ENCODE peak calls at places on chromosomes 13 and 19, in six cellular contexts. A, T, E, M, S and F are unnamed samples.

GRCh38 chr19:50365434-50366306 is at the start of gene NAPSA:
- ATAC-seq in A (no peak), T (no peak), E (no peak), M (peak; percentile 24), S (no peak), F (no peak)

GRCh38 chr19:48487544-48487943 is 18.4 kb downstream of the CYTH2 start:
- ATAC-seq in A (no peak), T (no peak), E (no peak), M (no peak), S (no peak), F (no peak)

GRCh38 chr13:112229992-112230872 is 145.9 kb upstream of the SPACA7 start:
- ATAC-seq in A (no peak), T (no peak), E (no peak), M (no peak), S (no peak), F (no peak)

GRCh38 chr13:48477191-48477855 is 55.6 kb downstream of the RCBTB2 start:
- ATAC-seq in A (no peak), T (no peak), E (no peak), M (no peak), S (no peak), F (peak; percentile 67)

GRCh38 chr19:50420808-50421207 is 2.1 kb downstream of the SPIB start:
- ATAC-seq in A (no peak), T (no peak), E (no peak), M (no peak), S (no peak), F (no peak)

GRCh38 chr13:113724016-113724758 is 34.8 kb upstream of the TMEM255B start:
- ATAC-seq in A (no peak), T (peak; percentile 1), E (peak; percentile 9), M (peak; percentile 9), S (no peak), F (no peak)

GRCh38 chr19:4371209-4371897 is 28.0 kb downstream of the MPND start:
- ATAC-seq in A (no peak), T (no peak), E (no peak), M (no peak), S (no peak), F (no peak)

GRCh38 chr19:49327878-49328544 is 3.0 kb upstream of the SLC6A16 start:
- ATAC-seq in A (no peak), T (peak; percentile 35), E (no peak), M (peak; percentile 56), S (no peak), F (no peak)

GRCh38 chr19:660793-661426 is 2.1 kb downstream of the RNF126 start:
- ATAC-seq in A (no peak), T (no peak), E (no peak), M (no peak), S (no peak), F (no peak)

GRCh38 chr13:98467263-98467985 is 109.5 kb downstream of the STK24 start:
- ATAC-seq in A (peak; percentile 71), T (no peak), E (peak; percentile 81), M (no peak), S (peak; percentile 66), F (no peak)

GRCh38 chr19:43624933-43625332 is 5.5 kb upstream of the ZNF428 start:
- ATAC-seq in A (no peak), T (peak; percentile 84), E (no peak), M (peak; percentile 52), S (no peak), F (peak; percentile 62)

GRCh38 chr13:97215325-97215724 is 6.8 kb upstream of the MBNL2 start:
- ATAC-seq in A (no peak), T (peak; percentile 66), E (no peak), M (no peak), S (no peak), F (peak; percentile 45)

GRCh38 chr13:110737555-110737954 is 24.1 kb downstream of the ING1 start:
- ATAC-seq in A (no peak), T (no peak), E (no peak), M (no peak), S (no peak), F (no peak)

GRCh38 chr19:46495789-46496099 is at the start of gene PNMA8B:
- ATAC-seq in A (no peak), T (no peak), E (peak; percentile 66), M (peak; percentile 50), S (peak; percentile 73), F (peak; percentile 25)

GRCh38 chr19:10142701-10143375 is 23.1 kb upstream of the EIF3G start:
- ATAC-seq in A (no peak), T (peak; percentile 66), E (no peak), M (peak; percentile 82), S (peak; percentile 20), F (peak; percentile 66)

GRCh38 chr13:45102136-45102802 is 18.0 kb upstream of the GTF2F2 start:
- ATAC-seq in A (no peak), T (no peak), E (no peak), M (no peak), S (no peak), F (no peak)